ENCODE peak calls at places on chromosomes 7 and 10, in eight cellular contexts. K is CD8-positive, alpha-beta T cell; V is SW480; B is BJ; T is stimulated activated CD8-positive, alpha-beta memory T cell treated with anti-CD3 and anti-CD28 coated beads, Interleukin-4, amount 100 ng/mL, for 24 hours; U is activated CD8-positive, alpha-beta memory T cell treated with anti-CD3 and anti-CD28 coated beads, Interleukin-2, amount 50 U/mL, for 48 hours; G is uterus; Z is GM23338. D is an unnamed sample.

GRCh38 chr7:151599401-151600227 is 79.9 kb upstream of the RHEB start:
- DNase-seq in K (no peak), V (peak), B (peak), T (no peak), U (no peak), G (peak), Z (no peak), D (no peak)

GRCh38 chr7:139094596-139094995 is 14.9 kb downstream of the ZC3HAV1 start:
- DNase-seq in K (no peak), V (peak), B (no peak), T (no peak), U (no peak), G (no peak), Z (no peak), D (no peak)

GRCh38 chr10:3226960-3227724 is 54.6 kb upstream of the PITRM1 start:
- DNase-seq in K (no peak), V (peak), B (peak), T (no peak), U (no peak), G (no peak), Z (no peak), D (no peak)

GRCh38 chr7:151404216-151405011 is 5.4 kb downstream of the WDR86 start:
- DNase-seq in K (no peak), V (peak), B (no peak), T (no peak), U (no peak), G (peak), Z (no peak), D (no peak)

GRCh38 chr10:16497911-16498310 is 23.8 kb downstream of the C1QL3 start:
- DNase-seq in K (no peak), V (no peak), B (no peak), T (no peak), U (no peak), G (no peak), Z (no peak), D (no peak)

GRCh38 chr7:76191783-76192240 is 9.9 kb upstream of the SRRM3 start:
- DNase-seq in K (no peak), V (peak), B (no peak), T (no peak), U (no peak), G (no peak), Z (peak), D (no peak)

GRCh38 chr10:14039968-14040668 is 290.6 kb downstream of the FRMD4A start:
- DNase-seq in K (no peak), V (no peak), B (peak), T (no peak), U (no peak), G (no peak), Z (no peak), D (no peak)

GRCh38 chr7:121873795-121874194 is 834 bp downstream of the PTPRZ1 start:
- DNase-seq in K (no peak), V (peak), B (no peak), T (no peak), U (no peak), G (no peak), Z (peak), D (no peak)

GRCh38 chr10:33483124-33483794 is 148.8 kb upstream of the NRP1 start:
- DNase-seq in K (no peak), V (no peak), B (no peak), T (no peak), U (no peak), G (no peak), Z (peak), D (no peak)

GRCh38 chr10:23656735-23657134 is 217.9 kb downstream of the OTUD1 start:
- DNase-seq in K (no peak), V (peak), B (no peak), T (no peak), U (no peak), G (no peak), Z (peak), D (no peak)

GRCh38 chr7:133394369-133394768 is 141.5 kb downstream of the EXOC4 start:
- DNase-seq in K (no peak), V (no peak), B (no peak), T (no peak), U (no peak), G (no peak), Z (no peak), D (no peak)

GRCh38 chr7:150978136-150978789 is at the start of gene KCNH2:
- DNase-seq in K (no peak), V (no peak), B (no peak), T (no peak), U (no peak), G (peak), Z (peak), D (no peak)

GRCh38 chr10:4121531-4122380 is 336.7 kb upstream of the KLF6 start:
- DNase-seq in K (no peak), V (no peak), B (no peak), T (no peak), U (no peak), G (no peak), Z (no peak), D (no peak)

GRCh38 chr7:31553636-31554035 is 39.7 kb downstream of the ITPRID1 start:
- DNase-seq in K (no peak), V (no peak), B (no peak), T (no peak), U (no peak), G (no peak), Z (no peak), D (no peak)

GRCh38 chr7:98862716-98863420 is 6.9 kb downstream of the TMEM130 start:
- DNase-seq in K (no peak), V (no peak), B (no peak), T (no peak), U (no peak), G (no peak), Z (no peak), D (no peak)

GRCh38 chr7:87317691-87318245 is 27.7 kb upstream of the CROT start:
- DNase-seq in K (no peak), V (no peak), B (no peak), T (no peak), U (no peak), G (no peak), Z (no peak), D (no peak)

GRCh38 chr7:45443263-45443662 is 130.9 kb upstream of the ADCY1 start:
- DNase-seq in K (no peak), V (no peak), B (no peak), T (no peak), U (no peak), G (no peak), Z (no peak), D (no peak)

GRCh38 chr7:79528421-79528820 is 75.0 kb upstream of the MAGI2 start:
- DNase-seq in K (no peak), V (peak), B (no peak), T (no peak), U (no peak), G (no peak), Z (peak), D (no peak)

GRCh38 chr7:48421357-48421756 is 250.1 kb downstream of the ABCA13 start:
- DNase-seq in K (no peak), V (no peak), B (no peak), T (no peak), U (no peak), G (no peak), Z (peak), D (no peak)

D was measured in T-cell.